ENCODE peak calls at places on chromosomes 5 and 9, in eight cellular contexts. T is central memory CD4-positive, alpha-beta T cell; Y is NCI-H460; A is RWPE1; S is kidney; L is B cell; F is iris pigment epithelial cell; V is NCI-H1048. N is an unnamed sample.

GRCh38 chr5:43773032-43773830 is 170.3 kb downstream of the NNT start:
- DNase-seq in F (peak), Y (peak), L (no peak), S (no peak), V (no peak), A (peak), T (no peak), N (no peak)

GRCh38 chr9:16112116-16112515 is 559.3 kb downstream of the CCDC171 start:
- DNase-seq in F (no peak), S (no peak), T (no peak), L (no peak), A (no peak), V (no peak), Y (no peak), N (no peak)

GRCh38 chr5:16791036-16791705 is 144.9 kb downstream of the MYO10 start:
- DNase-seq in F (peak), Y (peak), V (no peak), T (peak), L (peak), S (no peak), A (peak), N (peak)

GRCh38 chr5:176817864-176818377 is 7.6 kb downstream of the UNC5A start:
- DNase-seq in F (peak), Y (peak), L (no peak), A (peak), S (no peak), T (no peak), V (no peak), N (no peak)

GRCh38 chr5:132180134-132180745 is 47.4 kb downstream of the P4HA2 start:
- DNase-seq in T (no peak), V (no peak), F (peak), S (no peak), L (peak), A (peak), Y (peak), N (peak)

GRCh38 chr5:127080001-127080478 is 6.7 kb upstream of the C5orf63 start:
- DNase-seq in V (no peak), A (peak), T (no peak), F (no peak), S (no peak), L (no peak), Y (no peak), N (no peak)

GRCh38 chr9:17929506-17929905 is 350.6 kb downstream of the SH3GL2 start:
- DNase-seq in V (no peak), Y (no peak), F (no peak), S (no peak), A (no peak), L (no peak), T (no peak), N (no peak)

GRCh38 chr9:107693620-107694326 is 204.2 kb upstream of the KLF4 start:
- DNase-seq in T (no peak), Y (no peak), A (no peak), F (peak), L (no peak), V (no peak), S (no peak), N (no peak)

GRCh38 chr5:133786432-133786831 is 174.1 kb upstream of the FSTL4 start:
- DNase-seq in S (no peak), F (no peak), V (no peak), Y (no peak), A (no peak), L (no peak), T (no peak), N (no peak)

GRCh38 chr9:36320457-36320856 is 62.2 kb upstream of the GNE start:
- DNase-seq in T (no peak), S (no peak), L (no peak), Y (no peak), V (no peak), A (peak), F (no peak), N (no peak)

GRCh38 chr5:10563940-10564837 is at the start of gene ANKRD33B:
- DNase-seq in A (peak), V (peak), L (peak), S (peak), F (peak), T (peak), Y (peak), N (peak)

GRCh38 chr9:20031836-20032235 is 243.0 kb upstream of the SLC24A2 start:
- DNase-seq in V (no peak), T (no peak), L (no peak), Y (no peak), F (no peak), A (no peak), S (no peak), N (no peak)

GRCh38 chr5:1830571-1831228 is 29.5 kb downstream of the NDUFS6 start:
- DNase-seq in F (no peak), A (no peak), T (no peak), L (no peak), S (peak), V (no peak), Y (no peak), N (no peak)

GRCh38 chr5:152202321-152202720 is 202.8 kb downstream of the NMUR2 start:
- DNase-seq in T (no peak), L (no peak), A (no peak), F (no peak), Y (no peak), S (no peak), V (peak), N (no peak)

GRCh38 chr5:150599917-150600511 is 40.4 kb upstream of the SYNPO start:
- DNase-seq in V (no peak), F (peak), L (no peak), Y (peak), A (peak), S (peak), T (no peak), N (no peak)

GRCh38 chr5:71778678-71779276 is 59.7 kb downstream of the CARTPT start:
- DNase-seq in A (peak), Y (peak), V (no peak), T (no peak), L (no peak), F (peak), S (no peak), N (no peak)

GRCh38 chr5:88785396-88786216 is 97.4 kb downstream of the MEF2C start:
- DNase-seq in L (no peak), T (no peak), F (peak), Y (peak), S (no peak), A (peak), V (peak), N (no peak)

GRCh38 chr5:115472601-115473000 is 72.0 kb downstream of the FEM1C start:
- DNase-seq in S (no peak), T (no peak), L (no peak), A (no peak), V (no peak), F (no peak), Y (no peak), N (no peak)

GRCh38 chr5:80034962-80035821 is at the start of gene THBS4:
- DNase-seq in Y (no peak), V (no peak), L (peak), T (no peak), A (no peak), S (no peak), F (no peak), N (no peak)

GRCh38 chr5:73393606-73394489 is 54.7 kb downstream of the FOXD1 start:
- DNase-seq in L (no peak), S (no peak), V (no peak), A (no peak), F (no peak), T (no peak), Y (no peak), N (no peak)

GRCh38 chr9:122029898-122030297 is 63.2 kb downstream of the TTLL11 start:
- DNase-seq in V (no peak), S (no peak), A (no peak), T (no peak), L (no peak), Y (no peak), F (no peak), N (no peak)

GRCh38 chr9:74838351-74838750 is 49.4 kb downstream of the TRPM6 start:
- DNase-seq in L (no peak), S (no peak), V (no peak), T (no peak), Y (peak), F (peak), A (no peak), N (no peak)

GRCh38 chr5:173592050-173592669 is 24.3 kb downstream of the BOD1 start:
- DNase-seq in T (no peak), Y (no peak), F (no peak), L (no peak), S (no peak), A (no peak), V (no peak), N (no peak)

GRCh38 chr5:122981846-122982245 is 54.7 kb downstream of the PPIC start:
- DNase-seq in L (no peak), F (no peak), A (no peak), V (no peak), T (no peak), S (no peak), Y (no peak), N (no peak)

GRCh38 chr9:38074441-38074943 is 5.5 kb upstream of the SHB start:
- DNase-seq in T (no peak), S (no peak), Y (no peak), F (no peak), L (no peak), V (no peak), A (no peak), N (no peak)

GRCh38 chr5:82105457-82105856 is 133.6 kb downstream of the ATG10 start:
- DNase-seq in V (no peak), A (no peak), S (peak), Y (no peak), F (peak), T (no peak), L (no peak), N (no peak)

GRCh38 chr9:133953976-133954709 is 38.0 kb downstream of the VAV2 start:
- DNase-seq in F (no peak), T (no peak), V (no peak), S (peak), L (no peak), A (no peak), Y (no peak), N (no peak)

GRCh38 chr9:129349571-129349947 is 171.5 kb upstream of the IER5L start:
- DNase-seq in Y (no peak), F (no peak), V (no peak), S (no peak), L (no peak), T (no peak), A (no peak), N (no peak)

N was measured in CD4-positive, alpha-beta memory T cell.